ENCODE peak calls at places on chromosomes 13 and 19, in seven cellular contexts. U, F, I, L, C, E and K are unnamed samples.

GRCh38 chr19:34171539-34171876 is 796 bp upstream of the LSM14A start:
- DNase-seq in C (no peak), I (no peak), F (no peak), L (peak; percentile 74), U (no peak), E (no peak), K (no peak)

GRCh38 chr13:44576396-44577235 is 486 bp upstream of the TSC22D1 start:
- DNase-seq in I (no peak), C (peak; percentile 35), L (peak; percentile 14), F (peak; percentile 25), U (peak; percentile 64), E (peak; percentile 37), K (peak; percentile 56)

GRCh38 chr19:46351241-46352041 is 4.6 kb downstream of the PPP5C start:
- DNase-seq in E (peak; percentile 72), I (no peak), L (peak; percentile 15), U (no peak), C (no peak), F (no peak), K (peak; percentile 76)

GRCh38 chr19:54416695-54417491 is 1.6 kb downstream of the TTYH1 start:
- DNase-seq in E (no peak), I (no peak), L (no peak), F (no peak), U (no peak), C (no peak), K (no peak)

GRCh38 chr13:27293873-27294515 is 23.4 kb downstream of the RASL11A start:
- DNase-seq in F (no peak), U (no peak), L (no peak), E (no peak), I (no peak), C (no peak), K (no peak)

GRCh38 chr13:110713981-110714797 is 689 bp downstream of the ING1 start:
- DNase-seq in L (peak; percentile 41), I (no peak), U (peak; percentile 81), C (peak; percentile 63), F (peak; percentile 49), E (peak; percentile 84), K (peak; percentile 79)

GRCh38 chr19:38209671-38210457 is 14.2 kb downstream of the DPF1 start:
- DNase-seq in E (no peak), U (no peak), I (no peak), C (no peak), F (peak; percentile 88), L (no peak), K (no peak)

GRCh38 chr13:47420568-47420967 is 523.7 kb upstream of the HTR2A start:
- DNase-seq in L (peak; percentile 48), E (peak; percentile 21), F (no peak), U (no peak), C (no peak), I (no peak), K (no peak)

GRCh38 chr19:27986299-27986698 is 1226.7 kb downstream of the UQCRFS1 start:
- DNase-seq in E (no peak), U (no peak), I (no peak), C (no peak), F (no peak), L (no peak), K (no peak)

GRCh38 chr19:18588611-18589379 is at the start of gene REX1BD:
- DNase-seq in E (peak; percentile 95), L (peak; percentile 76), F (peak; percentile 87), I (no peak), U (peak; percentile 89), C (peak; percentile 82), K (peak; percentile 94)

GRCh38 chr13:67147257-67148218 is 82.6 kb downstream of the PCDH9 start:
- DNase-seq in F (no peak), C (no peak), E (no peak), L (peak; percentile 2), I (peak; percentile 66), U (no peak), K (no peak)

GRCh38 chr13:113557013-113557412 is 27.5 kb upstream of the TFDP1 start:
- DNase-seq in I (no peak), C (no peak), F (no peak), E (no peak), L (no peak), U (no peak), K (no peak)

GRCh38 chr19:17457621-17458020 is 3.1 kb downstream of the NXNL1 start:
- DNase-seq in U (no peak), I (no peak), E (no peak), F (no peak), C (no peak), L (peak; percentile 20), K (no peak)

GRCh38 chr19:1247747-1248453 is 483 bp upstream of the MIDN start:
- DNase-seq in I (no peak), C (peak; percentile 76), L (peak; percentile 56), U (peak; percentile 84), E (peak; percentile 67), F (peak; percentile 77), K (peak; percentile 62)

GRCh38 chr19:10538204-10538603 is 5.5 kb upstream of the ATG4D start:
- DNase-seq in L (no peak), C (no peak), E (no peak), U (peak; percentile 3), I (no peak), F (no peak), K (no peak)

GRCh38 chr13:32232263-32232662 is 82.9 kb downstream of the ZAR1L start:
- DNase-seq in F (no peak), E (no peak), U (no peak), L (no peak), C (no peak), I (no peak), K (no peak)

GRCh38 chr13:66656050-66656449 is 574.1 kb downstream of the PCDH9 start:
- DNase-seq in F (no peak), U (no peak), E (no peak), L (no peak), I (no peak), C (no peak), K (no peak)

GRCh38 chr19:38221919-38222828 is 1.8 kb downstream of the DPF1 start:
- DNase-seq in L (no peak), C (no peak), E (no peak), U (peak; percentile 60), I (no peak), F (no peak), K (no peak)

GRCh38 chr13:50677687-50678463 is 165.6 kb downstream of the DLEU7 start:
- DNase-seq in E (no peak), L (peak; percentile 94), U (no peak), F (no peak), C (no peak), I (no peak), K (no peak)

GRCh38 chr19:13154911-13155471 is 4.8 kb downstream of the IER2 start:
- DNase-seq in U (peak; percentile 81), L (peak; percentile 60), E (peak; percentile 91), C (peak; percentile 65), F (peak; percentile 54), I (no peak), K (peak; percentile 79)

GRCh38 chr13:113998781-113999617 is 25.1 kb upstream of the C13orf46 start:
- DNase-seq in E (no peak), U (no peak), L (no peak), F (no peak), C (no peak), I (no peak), K (no peak)

GRCh38 chr19:1446713-1447564 is 3.0 kb upstream of the APC2 start:
- DNase-seq in L (no peak), F (no peak), C (no peak), U (peak; percentile 76), I (no peak), E (no peak), K (peak; percentile 55)

GRCh38 chr13:81017525-81018152 is 676.7 kb upstream of the SPRY2 start:
- DNase-seq in F (no peak), I (peak; percentile 23), L (peak; percentile 31), E (peak; percentile 35), U (no peak), C (no peak), K (peak; percentile 48)

GRCh38 chr13:113343692-113343968 is 20.3 kb downstream of the GRTP1 start:
- DNase-seq in F (no peak), E (no peak), L (no peak), I (no peak), U (no peak), C (no peak), K (no peak)

GRCh38 chr19:55199620-55200204 is 9.6 kb downstream of the PTPRH start:
- DNase-seq in F (no peak), C (no peak), L (no peak), U (no peak), E (no peak), I (no peak), K (no peak)

GRCh38 chr19:45677351-45678230 is 9.6 kb downstream of the GIPR start:
- DNase-seq in L (no peak), I (peak; percentile 34), U (peak; percentile 79), C (peak; percentile 70), F (peak; percentile 53), E (peak; percentile 93), K (peak; percentile 35)

GRCh38 chr19:51020988-51021651 is 1.6 kb upstream of the KLK10 start:
- DNase-seq in U (no peak), E (peak; percentile 22), F (no peak), L (peak; percentile 57), C (no peak), I (peak; percentile 12), K (peak; percentile 71)

GRCh38 chr19:887072-887471 is 5.9 kb downstream of the MED16 start:
- DNase-seq in L (peak; percentile 80), I (peak; percentile 69), C (no peak), U (no peak), E (no peak), F (no peak), K (no peak)

GRCh38 chr13:52162279-52163101 is 3.1 kb upstream of the NEK3 start:
- DNase-seq in L (peak; percentile 80), F (no peak), C (no peak), U (no peak), I (peak; percentile 62), E (no peak), K (peak; percentile 64)

GRCh38 chr13:37168922-37169321 is 63.5 kb upstream of the CSNK1A1L start:
- DNase-seq in F (no peak), C (no peak), U (no peak), E (no peak), I (no peak), L (no peak), K (no peak)

GRCh38 chr19:41936416-41936850 is 8.2 kb upstream of the ERFL start:
- DNase-seq in F (no peak), I (no peak), L (no peak), C (no peak), E (no peak), U (no peak), K (no peak)

GRCh38 chr19:10961073-10961762 is 388 bp downstream of the SMARCA4 start:
- DNase-seq in E (peak; percentile 53), I (no peak), C (no peak), F (peak; percentile 73), L (peak; percentile 27), U (no peak), K (peak; percentile 60)

GRCh38 chr13:99468971-99469545 is 32.2 kb upstream of the TM9SF2 start:
- DNase-seq in L (no peak), U (no peak), C (no peak), E (no peak), I (no peak), F (no peak), K (peak; percentile 56)

GRCh38 chr13:61123533-61124269 is 291.9 kb downstream of the PCDH20 start:
- DNase-seq in F (no peak), U (no peak), L (no peak), I (no peak), C (no peak), E (peak; percentile 35), K (no peak)

GRCh38 chr13:40197936-40198335 is 468.5 kb downstream of the FOXO1 start:
- DNase-seq in L (no peak), I (no peak), U (no peak), E (no peak), F (no peak), C (no peak), K (no peak)

GRCh38 chr19:17192751-17193150 is 22.4 kb upstream of the USE1 start:
- DNase-seq in C (no peak), U (no peak), L (no peak), F (no peak), E (no peak), I (no peak), K (no peak)